ENCODE peak calls at places on chromosomes 5 and 9, in four cellular contexts. Z is adipocyte, R is GM23338, D is astrocyte of the spinal cord. M is an unnamed sample.
A peak's percentile ranks its signal among the peaks of the same experiment; 100 is the strongest.

GRCh38 chr5:106974256-106974655 is 696.5 kb downstream of the EFNA5 start:
- DNase-seq in Z (no peak), R (no peak), D (no peak), M (no peak)

GRCh38 chr5:147387109-147387508 is 122.8 kb downstream of the DPYSL3 start:
- DNase-seq in Z (no peak), R (no peak), D (no peak), M (no peak)

GRCh38 chr9:128055222-128056040 is 11.7 kb downstream of the NAIF1 start:
- DNase-seq in Z (peak; percentile 47), R (peak; percentile 46), D (no peak), M (peak; percentile 71)

GRCh38 chr5:108557686-108558085 is 175.8 kb upstream of the FBXL17 start:
- DNase-seq in Z (peak; percentile 32), R (no peak), D (no peak), M (no peak)

GRCh38 chr5:59799668-59800374 is 93.7 kb downstream of the PDE4D start:
- DNase-seq in Z (peak; percentile 84), R (peak; percentile 74), D (peak; percentile 75), M (peak; percentile 78)

GRCh38 chr5:58357121-58357520 is 102.8 kb downstream of the PLK2 start:
- DNase-seq in Z (peak; percentile 18), R (no peak), D (no peak), M (no peak)

GRCh38 chr5:157563373-157564148 is 12.0 kb downstream of the ADAM19 start:
- DNase-seq in Z (peak; percentile 81), R (no peak), D (peak; percentile 94), M (peak; percentile 83)

GRCh38 chr5:138647261-138647788 is 72.1 kb upstream of the HSPA9 start:
- DNase-seq in Z (peak; percentile 30), R (no peak), D (no peak), M (peak; percentile 22)

GRCh38 chr9:136091582-136092352 is 3.3 kb downstream of the NACC2 start:
- DNase-seq in Z (peak; percentile 41), R (no peak), D (no peak), M (peak; percentile 25)

GRCh38 chr5:1294839-1295649 is at the start of gene TERT:
- DNase-seq in Z (no peak), R (peak; percentile 83), D (no peak), M (no peak)

GRCh38 chr5:180742727-180743126 is 2.9 kb upstream of the OR2Y1 start:
- DNase-seq in Z (no peak), R (no peak), D (no peak), M (no peak)

GRCh38 chr9:91214086-91214485 is 147.6 kb downstream of the AUH start:
- DNase-seq in Z (no peak), R (no peak), D (peak; percentile 36), M (peak; percentile 67)

GRCh38 chr9:17090041-17090440 is 44.8 kb upstream of the CNTLN start:
- DNase-seq in Z (no peak), R (no peak), D (no peak), M (peak; percentile 16)

GRCh38 chr5:36155291-36155690 is 3.4 kb downstream of the SKP2 start:
- DNase-seq in Z (no peak), R (no peak), D (no peak), M (no peak)

GRCh38 chr5:79931409-79931808 is 59.7 kb downstream of the MTX3 start:
- DNase-seq in Z (no peak), R (no peak), D (no peak), M (no peak)

GRCh38 chr5:56460681-56461191 is 227.6 kb upstream of the ANKRD55 start:
- DNase-seq in Z (no peak), R (no peak), D (no peak), M (no peak)

GRCh38 chr9:99385814-99386279 is 163.8 kb downstream of the SEC61B start:
- DNase-seq in Z (peak; percentile 80), R (no peak), D (no peak), M (no peak)

GRCh38 chr9:35756275-35756742 is 2.2 kb upstream of the MSMP start:
- DNase-seq in Z (peak; percentile 30), R (peak; percentile 92), D (no peak), M (peak; percentile 32)

GRCh38 chr9:70044450-70045307 is 1.0 kb downstream of the MAMDC2 start:
- DNase-seq in Z (peak; percentile 70), R (peak; percentile 66), D (peak; percentile 66), M (peak; percentile 57)

GRCh38 chr5:112948455-112948854 is 26.4 kb upstream of the REEP5 start:
- DNase-seq in Z (no peak), R (no peak), D (no peak), M (no peak)

M was measured in cardiac fibroblast.